ENCODE peak calls at places on chromosomes 11 and 22, in four cellular contexts. G is K562, K is GM12878, A is HepG2. R is an unnamed sample.

GRCh38 chr11:127259118-127259517 is 258.5 kb upstream of the KIRREL3 start:
- DNase-seq in K (no peak), G (no peak), A (no peak), R (no peak)

GRCh38 chr11:19979519-19979845 is 180.8 kb downstream of the DBX1 start:
- DNase-seq in G (no peak), A (no peak), K (peak; percentile 25), R (no peak)

GRCh38 chr11:7528514-7529049 is 14.8 kb downstream of the PPFIBP2 start:
- DNase-seq in K (no peak), A (no peak), G (no peak), R (no peak)

GRCh38 chr11:19800162-19800561 is 87.5 kb downstream of the NAV2 start:
- DNase-seq in G (no peak), A (no peak), K (no peak), R (peak; percentile 27)

GRCh38 chr11:105689636-105690035 is 79.8 kb downstream of the GRIA4 start:
- DNase-seq in A (no peak), K (no peak), G (no peak), R (no peak)

GRCh38 chr22:33919591-33920501 is at the start of gene LARGE1:
- DNase-seq in K (no peak), G (peak; percentile 3), A (peak; percentile 13), R (peak; percentile 58)

GRCh38 chr11:93842461-93842860 is 8.0 kb downstream of the VSTM5 start:
- DNase-seq in G (peak; percentile 32), K (no peak), A (no peak), R (no peak)

GRCh38 chr11:125199915-125200314 is 35.4 kb downstream of the PKNOX2 start:
- DNase-seq in G (no peak), K (no peak), A (no peak), R (no peak)

GRCh38 chr11:35165416-35166368 is 26.7 kb downstream of the CD44 start:
- DNase-seq in G (no peak), A (no peak), K (peak; percentile 99), R (no peak)

GRCh38 chr11:79312591-79313267 is 128.1 kb downstream of the TENM4 start:
- DNase-seq in A (no peak), K (no peak), G (no peak), R (no peak)

GRCh38 chr22:29773233-29773632 is 6.1 kb downstream of the UQCR10 start:
- DNase-seq in K (no peak), G (no peak), A (no peak), R (no peak)

GRCh38 chr22:31333648-31334047 is 12.5 kb downstream of the PATZ1 start:
- DNase-seq in A (no peak), K (no peak), G (no peak), R (no peak)

GRCh38 chr22:37032535-37033460 is 13.3 kb downstream of the MPST start:
- DNase-seq in G (no peak), K (no peak), A (peak; percentile 100), R (no peak)

GRCh38 chr11:11020219-11020726 is 162.4 kb upstream of the ZBED5 start:
- DNase-seq in K (no peak), A (no peak), G (no peak), R (no peak)

GRCh38 chr11:11020747-11021149 is 162.9 kb upstream of the ZBED5 start:
- DNase-seq in K (no peak), A (no peak), G (peak; percentile 10), R (no peak)

GRCh38 chr11:11027271-11027670 is 169.4 kb upstream of the ZBED5 start:
- DNase-seq in K (no peak), A (no peak), G (no peak), R (no peak)

GRCh38 chr11:11025087-11025486 is 167.2 kb upstream of the ZBED5 start:
- DNase-seq in K (no peak), A (no peak), G (no peak), R (no peak)

GRCh38 chr11:11022126-11022730 is 164.4 kb upstream of the ZBED5 start:
- DNase-seq in K (no peak), G (peak; percentile 49), A (no peak), R (no peak)
- TF ChIP-seq TCF7 in K (no peak), G (no peak), A (no peak), R (no peak)

GRCh38 chr22:23796461-23796860 is 9.7 kb downstream of the SMARCB1 start:
- DNase-seq in A (no peak), K (no peak), G (no peak), R (no peak)
- TF ChIP-seq TCF7 in A (no peak), K (no peak), G (no peak), R (no peak)

DNA sequence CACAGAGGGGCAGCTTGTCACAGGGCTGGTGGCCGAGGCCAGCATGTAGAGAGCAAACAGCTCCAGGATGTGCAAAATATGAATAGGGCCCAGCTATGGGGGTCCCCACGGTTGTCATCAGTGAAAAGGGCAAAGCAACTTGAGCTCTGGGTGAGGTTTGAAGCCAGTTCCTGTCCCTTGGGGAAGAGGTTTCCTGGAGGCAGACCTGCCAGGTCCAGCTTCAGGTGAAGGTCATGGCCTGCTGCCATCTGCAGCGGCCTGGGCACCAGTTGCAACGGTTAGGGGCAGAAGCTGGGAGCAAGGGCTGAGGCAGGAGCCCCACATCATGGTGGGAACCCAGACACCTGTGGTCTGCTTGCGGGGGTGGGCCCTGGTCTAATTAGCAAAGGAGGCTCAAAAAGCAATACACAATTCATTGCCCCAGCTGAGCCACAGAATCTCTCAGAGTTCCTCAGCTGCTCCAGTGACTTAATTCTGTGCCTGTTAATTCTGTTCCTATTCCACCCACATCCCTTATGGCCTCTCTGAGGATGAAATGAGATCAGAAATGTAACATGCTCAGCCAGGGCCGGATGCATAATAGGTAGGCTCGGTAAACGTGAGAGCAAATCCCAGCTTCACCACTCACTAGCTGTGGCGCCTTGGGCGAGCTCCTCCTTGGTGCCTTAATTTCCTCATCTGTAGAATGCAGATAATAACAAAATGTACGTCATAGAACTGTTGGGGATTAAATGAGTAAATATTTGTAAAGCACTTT is 42.7 kb upstream of the DKK3 start:
- DNase-seq in K (no peak), G (no peak), A (no peak), R (no peak)
- TF ChIP-seq TCF7 in K (no peak), G (no peak), A (no peak), R (no peak)

GRCh38 chr11:132186193-132186592 is 815.8 kb downstream of the NTM start:
- DNase-seq in G (no peak), K (no peak), A (no peak), R (no peak)

GRCh38 chr11:132187391-132187790 is 817.0 kb downstream of the NTM start:
- DNase-seq in G (no peak), A (no peak), K (no peak), R (no peak)

GRCh38 chr11:132187814-132188213 is 817.4 kb downstream of the NTM start:
- DNase-seq in G (no peak), A (no peak), K (no peak), R (no peak)

GRCh38 chr11:132186699-132187098 is 816.3 kb downstream of the NTM start:
- DNase-seq in A (no peak), K (no peak), G (no peak), R (peak; percentile 62)

GRCh38 chr11:132184079-132184478 is 813.7 kb downstream of the NTM start:
- DNase-seq in G (no peak), K (no peak), A (no peak), R (no peak)
- TF ChIP-seq TCF7 in G (no peak), K (no peak), A (no peak), R (no peak)

DNA sequence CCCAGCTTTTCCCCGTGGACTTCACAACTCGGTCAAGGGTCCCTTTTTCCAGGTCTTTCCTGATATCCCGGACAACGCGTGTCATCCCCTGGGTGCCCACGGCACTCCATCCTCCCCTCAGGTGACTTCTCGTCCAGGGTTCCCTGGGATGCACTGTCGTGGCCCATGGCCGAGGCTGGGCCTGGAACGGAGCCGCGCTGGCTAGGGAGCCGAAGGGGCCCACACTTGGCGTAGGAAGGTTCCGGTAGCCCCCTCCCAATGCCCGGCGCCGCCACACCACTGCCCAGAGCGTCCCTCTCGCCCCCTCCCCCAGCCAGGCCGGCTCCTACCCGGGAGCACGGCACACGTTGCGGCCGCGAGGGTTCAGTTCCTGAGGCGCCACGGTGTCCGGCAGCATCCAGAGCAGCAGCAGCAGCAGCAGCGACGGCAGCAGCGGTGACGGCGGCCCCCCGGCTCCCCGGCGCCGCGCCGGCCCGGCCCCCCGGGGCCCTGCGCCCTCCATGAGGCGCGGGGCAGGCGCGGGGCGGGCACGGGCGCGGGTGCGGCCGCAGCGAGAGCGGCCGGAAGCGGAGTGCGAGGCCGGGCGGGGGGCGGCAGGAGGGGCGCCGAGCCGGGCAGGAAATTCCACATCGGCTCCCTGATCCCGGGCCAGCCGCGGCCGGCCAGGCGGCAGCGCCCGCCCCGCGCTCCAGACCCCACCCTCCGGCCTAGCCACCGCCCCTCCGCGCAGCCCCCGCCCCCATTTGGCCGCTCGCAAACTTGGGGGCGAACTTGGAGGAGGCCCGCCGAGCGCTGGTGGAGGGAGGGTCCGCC is at the start of gene SCARF2:
- DNase-seq in A (no peak), K (no peak), G (no peak), R (peak; percentile 74)
- TF ChIP-seq TCF7 in A (no peak), K (no peak), G (no peak), R (peak; percentile 17)

DNA sequence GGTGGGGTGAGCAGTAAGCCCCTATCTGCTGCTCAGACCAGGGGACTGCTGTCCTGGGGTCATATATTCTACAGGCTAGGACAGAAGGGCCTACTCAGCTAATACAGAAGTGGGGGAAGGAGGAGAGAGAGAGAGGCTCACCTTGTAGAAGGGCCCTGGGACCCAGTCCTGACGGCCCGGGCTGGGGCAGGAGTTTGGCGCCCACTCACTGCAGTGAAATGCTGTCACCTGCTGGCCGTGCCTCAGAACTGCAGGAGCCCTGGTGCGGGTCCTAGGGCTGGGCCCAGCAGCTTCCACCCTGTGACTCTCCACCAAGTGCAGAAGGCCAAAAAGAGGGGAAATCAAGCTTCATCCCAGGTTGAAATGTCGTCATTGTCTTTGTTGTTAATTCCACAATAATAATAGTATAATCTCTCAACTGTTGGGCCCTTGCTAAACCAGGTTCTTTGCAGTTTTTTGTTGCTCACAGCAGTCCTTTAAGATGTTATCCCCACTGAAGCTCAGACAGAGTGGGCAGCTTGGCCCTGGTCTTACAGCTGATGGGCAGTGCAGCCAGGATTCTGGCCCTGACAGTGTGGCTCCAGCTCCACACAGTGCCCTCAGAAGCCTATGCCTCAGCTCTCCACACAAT is 29.6 kb downstream of the TRIM29 start:
- DNase-seq in K (no peak), A (peak; percentile 14), G (peak; percentile 89), R (peak; percentile 86)
- TF ChIP-seq TCF7 in K (no peak), A (no peak), G (no peak), R (no peak)

GRCh38 chr22:27314276-27314807 is 487.2 kb downstream of the MN1 start:
- DNase-seq in G (peak; percentile 72), A (no peak), K (no peak), R (no peak)
- TF ChIP-seq TCF7 in G (no peak), A (no peak), K (no peak), R (no peak)

GRCh38 chr22:27391092-27391770 is 410.3 kb downstream of the MN1 start:
- DNase-seq in K (no peak), A (no peak), G (no peak), R (no peak)
- TF ChIP-seq TCF7 in K (no peak), A (no peak), G (no peak), R (no peak)

R was measured in WTC11.